ENCODE peak calls at places on chromosomes 5 and 9, in five cellular contexts. One of them, this sample, is unnamed.

GRCh38 chr5:147234825-147235635 is at the start of gene STK32A:
- DNase-seq in GM06990: no peak
- DNase-seq in sigmoid colon: peak
- DNase-seq in HepG2: no peak
- DNase-seq in fibroblast of pulmonary artery: peak
- DNase-seq in this sample: no peak

GRCh38 chr5:5140051-5141010 is at the start of gene ADAMTS16:
- DNase-seq in sigmoid colon: peak
- DNase-seq in GM06990: no peak
- DNase-seq in fibroblast of pulmonary artery: no peak
- DNase-seq in HepG2: no peak
- DNase-seq in this sample: no peak

GRCh38 chr9:131067625-131068024 is 28.7 kb upstream of the AIF1L start:
- DNase-seq in sigmoid colon: no peak
- DNase-seq in HepG2: no peak
- DNase-seq in GM06990: no peak
- DNase-seq in fibroblast of pulmonary artery: no peak
- DNase-seq in this sample: no peak

GRCh38 chr9:130689937-130690700 is 3.5 kb upstream of the EXOSC2 start:
- DNase-seq in sigmoid colon: peak
- DNase-seq in GM06990: peak
- DNase-seq in HepG2: peak
- DNase-seq in fibroblast of pulmonary artery: peak
- DNase-seq in this sample: peak

GRCh38 chr5:95711501-95712346 is 19.4 kb upstream of the RHOBTB3 start:
- DNase-seq in GM06990: no peak
- DNase-seq in sigmoid colon: no peak
- DNase-seq in fibroblast of pulmonary artery: no peak
- DNase-seq in HepG2: no peak
- DNase-seq in this sample: no peak

GRCh38 chr5:153813871-153814270 is 224.8 kb downstream of the FAM114A2 start:
- DNase-seq in GM06990: no peak
- DNase-seq in sigmoid colon: no peak
- DNase-seq in fibroblast of pulmonary artery: no peak
- DNase-seq in HepG2: no peak
- DNase-seq in this sample: peak

GRCh38 chr9:34185778-34186551 is 7.1 kb downstream of the UBAP1 start:
- DNase-seq in GM06990: peak
- DNase-seq in fibroblast of pulmonary artery: peak
- DNase-seq in sigmoid colon: peak
- DNase-seq in HepG2: no peak
- DNase-seq in this sample: peak

GRCh38 chr9:70888471-70888870 is 232.9 kb downstream of the TRPM3 start:
- DNase-seq in sigmoid colon: no peak
- DNase-seq in fibroblast of pulmonary artery: no peak
- DNase-seq in HepG2: no peak
- DNase-seq in GM06990: no peak
- DNase-seq in this sample: no peak

GRCh38 chr5:33229216-33229615 is 211.5 kb upstream of the TARS1 start:
- DNase-seq in fibroblast of pulmonary artery: no peak
- DNase-seq in sigmoid colon: no peak
- DNase-seq in GM06990: no peak
- DNase-seq in HepG2: no peak
- DNase-seq in this sample: no peak

GRCh38 chr5:94711785-94712184 is 93.3 kb downstream of the SLF1 start:
- DNase-seq in fibroblast of pulmonary artery: no peak
- DNase-seq in HepG2: no peak
- DNase-seq in GM06990: no peak
- DNase-seq in sigmoid colon: no peak
- DNase-seq in this sample: no peak

GRCh38 chr5:114223866-114224265 is 138.0 kb upstream of the KCNN2 start:
- DNase-seq in sigmoid colon: no peak
- DNase-seq in fibroblast of pulmonary artery: peak
- DNase-seq in HepG2: peak
- DNase-seq in GM06990: peak
- DNase-seq in this sample: no peak

GRCh38 chr5:59079622-59080620 is 497.0 kb downstream of the RAB3C start:
- DNase-seq in HepG2: peak
- DNase-seq in sigmoid colon: peak
- DNase-seq in fibroblast of pulmonary artery: peak
- DNase-seq in GM06990: no peak
- DNase-seq in this sample: peak

GRCh38 chr5:149024477-149024876 is 38.4 kb downstream of the SH3TC2 start:
- DNase-seq in GM06990: no peak
- DNase-seq in HepG2: no peak
- DNase-seq in fibroblast of pulmonary artery: no peak
- DNase-seq in sigmoid colon: no peak
- DNase-seq in this sample: no peak

GRCh38 chr9:23324511-23324910 is 501.5 kb downstream of the ELAVL2 start:
- DNase-seq in sigmoid colon: no peak
- DNase-seq in fibroblast of pulmonary artery: no peak
- DNase-seq in GM06990: no peak
- DNase-seq in HepG2: no peak
- DNase-seq in this sample: no peak

GRCh38 chr5:129074903-129075302 is 19.6 kb upstream of the ISOC1 start:
- DNase-seq in GM06990: no peak
- DNase-seq in sigmoid colon: no peak
- DNase-seq in HepG2: no peak
- DNase-seq in fibroblast of pulmonary artery: no peak
- DNase-seq in this sample: no peak

GRCh38 chr5:76325326-76325725 is 77.8 kb upstream of the IQGAP2 start:
- DNase-seq in HepG2: no peak
- DNase-seq in sigmoid colon: no peak
- DNase-seq in GM06990: no peak
- DNase-seq in fibroblast of pulmonary artery: no peak
- DNase-seq in this sample: no peak
- H3K4me3 ChIP-seq in HepG2: no peak
- H3K4me3 ChIP-seq in sigmoid colon: no peak
- H3K4me3 ChIP-seq in GM06990: no peak
- H3K4me3 ChIP-seq in fibroblast of pulmonary artery: no peak
- H3K4me3 ChIP-seq in this sample: no peak

GRCh38 chr9:75833765-75834164 is 56.7 kb upstream of the PCSK5 start:
- DNase-seq in fibroblast of pulmonary artery: no peak
- DNase-seq in HepG2: no peak
- DNase-seq in sigmoid colon: no peak
- DNase-seq in GM06990: no peak
- DNase-seq in this sample: no peak

GRCh38 chr9:75830303-75830702 is 60.2 kb upstream of the PCSK5 start:
- DNase-seq in fibroblast of pulmonary artery: no peak
- DNase-seq in HepG2: no peak
- DNase-seq in GM06990: peak
- DNase-seq in sigmoid colon: no peak
- DNase-seq in this sample: no peak

DNA sequence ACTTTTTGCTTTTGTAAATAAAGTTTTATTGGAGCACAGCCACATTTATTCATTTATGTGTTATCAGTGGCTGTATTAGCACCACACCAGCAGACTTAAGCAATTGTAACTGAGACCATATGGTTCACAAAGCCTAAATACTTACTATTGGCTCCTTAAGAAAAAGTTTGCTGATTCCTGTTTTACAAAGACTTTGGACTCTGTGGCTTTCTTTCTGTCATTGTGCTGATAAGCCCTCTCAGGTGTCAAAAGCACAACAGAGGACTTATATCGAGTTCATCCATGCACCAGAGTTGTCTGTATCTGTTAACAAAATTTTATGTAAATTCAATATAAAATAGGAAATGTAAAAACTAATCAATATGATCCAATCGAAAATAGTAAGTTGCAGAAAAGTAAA is 55.6 kb upstream of the PCSK5 start:
- DNase-seq in GM06990: no peak
- DNase-seq in sigmoid colon: no peak
- DNase-seq in fibroblast of pulmonary artery: no peak
- DNase-seq in HepG2: no peak
- DNase-seq in this sample: no peak
- H3K4me3 ChIP-seq in GM06990: no peak
- H3K4me3 ChIP-seq in sigmoid colon: no peak
- H3K4me3 ChIP-seq in fibroblast of pulmonary artery: no peak
- H3K4me3 ChIP-seq in HepG2: no peak
- H3K4me3 ChIP-seq in this sample: no peak

GRCh38 chr9:1047605-1048235 is 2.4 kb upstream of the DMRT2 start:
- DNase-seq in HepG2: no peak
- DNase-seq in GM06990: no peak
- DNase-seq in fibroblast of pulmonary artery: no peak
- DNase-seq in sigmoid colon: no peak
- DNase-seq in this sample: no peak

GRCh38 chr9:1044643-1045042 is 5.5 kb upstream of the DMRT2 start:
- DNase-seq in GM06990: no peak
- DNase-seq in fibroblast of pulmonary artery: no peak
- DNase-seq in HepG2: no peak
- DNase-seq in sigmoid colon: no peak
- DNase-seq in this sample: no peak

GRCh38 chr9:1046639-1047604 is 3.2 kb upstream of the DMRT2 start:
- DNase-seq in GM06990: no peak
- DNase-seq in fibroblast of pulmonary artery: no peak
- DNase-seq in HepG2: no peak
- DNase-seq in sigmoid colon: no peak
- DNase-seq in this sample: no peak

DNA sequence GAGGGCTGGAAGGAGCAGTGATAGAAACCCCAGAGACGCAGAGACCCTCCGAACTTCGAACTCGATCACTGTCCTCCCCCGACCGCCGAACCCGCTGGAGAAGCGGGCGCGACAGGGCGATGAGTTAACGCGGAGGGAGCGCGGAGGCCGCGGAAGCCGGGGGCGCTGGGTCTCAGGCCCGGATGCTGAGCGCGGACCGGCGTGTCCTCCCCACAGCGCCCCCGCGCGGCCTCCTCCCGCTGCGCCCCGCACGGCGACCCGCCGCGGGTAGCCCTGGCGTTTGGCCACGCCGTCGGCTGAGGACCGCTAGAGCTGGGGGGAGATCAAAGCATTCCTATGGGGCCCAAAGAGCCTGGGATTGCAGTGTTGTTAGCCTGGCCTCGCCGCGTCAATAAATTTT is 7.7 kb upstream of the DMRT2 start:
- DNase-seq in sigmoid colon: no peak
- DNase-seq in HepG2: no peak
- DNase-seq in fibroblast of pulmonary artery: no peak
- DNase-seq in GM06990: no peak
- DNase-seq in this sample: no peak
- H3K4me3 ChIP-seq in sigmoid colon: no peak
- H3K4me3 ChIP-seq in HepG2: no peak
- H3K4me3 ChIP-seq in fibroblast of pulmonary artery: no peak
- H3K4me3 ChIP-seq in GM06990: no peak
- H3K4me3 ChIP-seq in this sample: peak

DNA sequence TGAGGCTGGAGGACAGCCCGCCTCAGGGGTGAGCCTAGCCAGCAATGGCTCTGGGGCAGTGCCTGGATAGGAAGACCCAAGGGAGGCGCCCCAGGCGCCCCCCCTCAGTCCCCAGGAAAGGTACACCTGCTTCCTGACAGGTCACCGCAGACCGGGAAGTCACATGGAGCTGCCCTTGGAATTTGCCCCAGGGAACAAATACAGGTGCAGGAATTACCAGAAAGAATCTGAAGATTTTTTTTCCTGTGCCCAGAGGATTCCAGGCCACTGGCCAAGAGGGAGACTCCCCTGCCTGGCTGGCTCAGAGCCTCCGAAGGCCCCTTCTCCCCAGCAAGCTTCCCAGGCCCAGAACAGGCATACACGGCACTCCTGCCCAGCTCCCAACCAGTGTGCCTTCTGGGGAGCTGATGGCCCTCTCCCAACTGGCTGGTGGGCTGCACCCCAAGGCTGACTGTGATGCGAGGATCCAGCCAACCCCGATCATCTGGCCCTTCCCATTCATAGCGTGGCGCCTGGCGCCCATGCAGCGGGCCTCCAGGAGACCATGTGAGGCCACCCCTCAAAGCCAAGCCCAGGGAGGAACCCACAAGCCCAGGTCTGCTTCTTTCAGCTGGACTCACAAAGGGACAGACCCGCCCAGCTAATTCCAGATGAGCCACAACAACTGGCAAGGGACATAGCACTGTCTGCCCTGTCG is 2.3 kb downstream of the TPRN start:
- DNase-seq in GM06990: no peak
- DNase-seq in sigmoid colon: no peak
- DNase-seq in fibroblast of pulmonary artery: no peak
- DNase-seq in HepG2: no peak
- DNase-seq in this sample: no peak
- H3K4me3 ChIP-seq in GM06990: no peak
- H3K4me3 ChIP-seq in sigmoid colon: no peak
- H3K4me3 ChIP-seq in fibroblast of pulmonary artery: no peak
- H3K4me3 ChIP-seq in HepG2: peak
- H3K4me3 ChIP-seq in this sample: peak

GRCh38 chr9:95055337-95055850 is 262.1 kb downstream of the FANCC start:
- DNase-seq in GM06990: no peak
- DNase-seq in sigmoid colon: no peak
- DNase-seq in fibroblast of pulmonary artery: no peak
- DNase-seq in HepG2: no peak
- DNase-seq in this sample: no peak
- H3K4me3 ChIP-seq in GM06990: no peak
- H3K4me3 ChIP-seq in sigmoid colon: no peak
- H3K4me3 ChIP-seq in fibroblast of pulmonary artery: no peak
- H3K4me3 ChIP-seq in HepG2: no peak
- H3K4me3 ChIP-seq in this sample: no peak

GRCh38 chr9:129256959-129257713 is 79.1 kb upstream of the IER5L start:
- DNase-seq in HepG2: no peak
- DNase-seq in sigmoid colon: no peak
- DNase-seq in fibroblast of pulmonary artery: no peak
- DNase-seq in GM06990: no peak
- DNase-seq in this sample: no peak

GRCh38 chr9:129254566-129255287 is 76.7 kb upstream of the IER5L start:
- DNase-seq in sigmoid colon: no peak
- DNase-seq in HepG2: no peak
- DNase-seq in fibroblast of pulmonary artery: no peak
- DNase-seq in GM06990: no peak
- DNase-seq in this sample: no peak

GRCh38 chr9:129259373-129259772 is 81.3 kb upstream of the IER5L start:
- DNase-seq in HepG2: no peak
- DNase-seq in GM06990: no peak
- DNase-seq in sigmoid colon: no peak
- DNase-seq in fibroblast of pulmonary artery: no peak
- DNase-seq in this sample: no peak

GRCh38 chr9:129258823-129259301 is 80.8 kb upstream of the IER5L start:
- DNase-seq in HepG2: no peak
- DNase-seq in sigmoid colon: no peak
- DNase-seq in GM06990: no peak
- DNase-seq in fibroblast of pulmonary artery: no peak
- DNase-seq in this sample: no peak

GRCh38 chr9:129258124-129258822 is 80.2 kb upstream of the IER5L start:
- DNase-seq in fibroblast of pulmonary artery: peak
- DNase-seq in GM06990: peak
- DNase-seq in sigmoid colon: peak
- DNase-seq in HepG2: peak
- DNase-seq in this sample: peak
- H3K4me3 ChIP-seq in fibroblast of pulmonary artery: peak
- H3K4me3 ChIP-seq in GM06990: no peak
- H3K4me3 ChIP-seq in sigmoid colon: no peak
- H3K4me3 ChIP-seq in HepG2: no peak
- H3K4me3 ChIP-seq in this sample: peak

DNA sequence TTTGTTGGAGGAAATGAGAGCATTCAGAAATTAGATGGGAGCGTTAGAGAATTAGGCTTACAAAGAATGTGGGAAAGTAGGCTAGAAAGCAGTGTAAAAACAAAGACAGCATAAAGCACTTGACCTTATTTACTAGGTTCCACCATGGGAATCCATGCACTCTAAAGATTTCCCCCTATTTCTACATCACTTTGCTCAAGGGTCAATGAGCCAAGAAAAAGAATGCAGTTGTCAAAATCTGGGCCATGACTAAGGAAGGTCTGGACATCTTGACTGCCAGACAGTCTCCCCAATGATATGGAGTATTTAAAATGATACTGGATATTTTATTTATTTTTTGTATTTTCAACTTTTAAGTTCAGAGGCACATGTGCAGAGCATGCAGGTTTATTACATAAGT is 3.4 kb downstream of the TLR4 start:
- DNase-seq in sigmoid colon: no peak
- DNase-seq in GM06990: no peak
- DNase-seq in fibroblast of pulmonary artery: peak
- DNase-seq in HepG2: no peak
- DNase-seq in this sample: no peak
- H3K4me3 ChIP-seq in sigmoid colon: no peak
- H3K4me3 ChIP-seq in GM06990: no peak
- H3K4me3 ChIP-seq in fibroblast of pulmonary artery: no peak
- H3K4me3 ChIP-seq in HepG2: no peak
- H3K4me3 ChIP-seq in this sample: no peak